ENCODE peak calls at places on chromosomes 12 and 14, in six cellular contexts. K is GM23248, O is neural progenitor cell, P is PC-3, U is HCT116, Q is MM.1S. F is an unnamed sample.

GRCh38 chr12:71947645-71948105 is 9.0 kb downstream of the TPH2 start:
- DNase-seq in P (peak), Q (no peak), K (peak), U (no peak), O (peak), F (no peak)

GRCh38 chr12:67391034-67391433 is 121.9 kb downstream of the CAND1 start:
- DNase-seq in P (no peak), Q (no peak), O (no peak), U (no peak), K (no peak), F (no peak)

GRCh38 chr12:100539209-100539608 is 34.3 kb upstream of the GAS2L3 start:
- DNase-seq in K (peak), O (peak), P (peak), U (no peak), Q (peak), F (no peak)

GRCh38 chr14:72064501-72064900 is 132.3 kb downstream of the RGS6 start:
- DNase-seq in U (no peak), O (peak), Q (no peak), P (no peak), K (no peak), F (no peak)

GRCh38 chr14:22563987-22564386 is 25.0 kb downstream of the DAD1 start:
- DNase-seq in O (no peak), U (no peak), Q (peak), K (no peak), P (no peak), F (no peak)

GRCh38 chr14:74169906-74170305 is 69.3 kb upstream of the VSX2 start:
- DNase-seq in U (no peak), P (no peak), Q (no peak), K (no peak), O (no peak), F (no peak)

GRCh38 chr14:93084866-93085857 is 30.6 kb downstream of the ITPK1 start:
- DNase-seq in K (no peak), P (no peak), U (no peak), O (no peak), Q (no peak), F (no peak)

GRCh38 chr14:95620659-95621059 is 65.6 kb upstream of the TCL1B start:
- DNase-seq in P (peak), K (no peak), U (no peak), Q (no peak), O (no peak), F (no peak)

GRCh38 chr12:130198026-130198662 is 35.9 kb downstream of the FZD10 start:
- DNase-seq in K (no peak), U (no peak), P (no peak), Q (no peak), O (no peak), F (no peak)

GRCh38 chr14:71196921-71197320 is 289.7 kb downstream of the PCNX1 start:
- DNase-seq in Q (no peak), K (no peak), P (no peak), U (no peak), O (no peak), F (no peak)

GRCh38 chr12:121562484-121562883 is 18.3 kb downstream of the KDM2B start:
- DNase-seq in Q (no peak), K (no peak), O (no peak), P (no peak), U (no peak), F (no peak)

GRCh38 chr12:113727651-113728061 is 238.5 kb downstream of the RBM19 start:
- DNase-seq in Q (no peak), P (peak), O (peak), K (peak), U (peak), F (no peak)

GRCh38 chr12:89891933-89892332 is 183.3 kb upstream of the ATP2B1 start:
- DNase-seq in U (no peak), K (no peak), O (no peak), P (no peak), Q (no peak), F (no peak)

GRCh38 chr12:45209784-45210183 is 6.1 kb upstream of the ANO6 start:
- DNase-seq in P (no peak), U (no peak), O (no peak), Q (no peak), K (no peak), F (no peak)

GRCh38 chr12:111270128-111270651 is 98.7 kb downstream of the PHETA1 start:
- DNase-seq in Q (no peak), O (no peak), K (no peak), P (no peak), U (no peak), F (no peak)

GRCh38 chr12:132583311-132583710 is 27.1 kb downstream of the LRCOL1 start:
- DNase-seq in P (no peak), Q (no peak), K (no peak), O (peak), U (no peak), F (no peak)

GRCh38 chr12:132847363-132848356 is 19.0 kb upstream of the GOLGA3 start:
- DNase-seq in Q (no peak), P (no peak), U (no peak), O (no peak), K (no peak), F (no peak)

GRCh38 chr14:54564799-54565235 is 2.1 kb upstream of the SAMD4A start:
- DNase-seq in P (peak), U (no peak), Q (no peak), O (peak), K (peak), F (no peak)

GRCh38 chr12:62466018-62466595 is 519 bp upstream of the MON2 start:
- DNase-seq in U (no peak), O (peak), K (peak), Q (peak), P (peak), F (peak)

GRCh38 chr12:45290218-45290609 is 74.3 kb downstream of the ANO6 start:
- DNase-seq in O (no peak), Q (no peak), U (no peak), K (peak), P (peak), F (no peak)

GRCh38 chr14:101062611-101063010 is 159.1 kb upstream of the RTL1 start:
- DNase-seq in O (no peak), Q (no peak), U (no peak), P (no peak), K (no peak), F (no peak)

GRCh38 chr14:100203962-100204834 is 34.7 kb upstream of the YY1 start:
- DNase-seq in Q (no peak), U (no peak), P (no peak), K (peak), O (no peak), F (no peak)

GRCh38 chr12:80917651-80918050 is 20.1 kb downstream of the LIN7A start:
- DNase-seq in O (no peak), K (no peak), P (no peak), U (no peak), Q (no peak), F (no peak)
- H3K27ac ChIP-seq in O (no peak), K (no peak), P (no peak), U (no peak), Q (no peak), F (no peak)

GRCh38 chr12:1575799-1576401 is 18.5 kb downstream of the FBXL14 start:
- DNase-seq in P (peak), U (no peak), Q (no peak), K (peak), O (no peak), F (peak)
- H3K9ac ChIP-seq in P (peak), U (no peak), Q (no peak), K (peak), O (no peak), F (no peak)

GRCh38 chr12:51529586-51529985 is 61.4 kb upstream of the SCN8A start:
- DNase-seq in Q (no peak), P (peak), K (no peak), O (no peak), U (no peak), F (no peak)
- TF ChIP-seq EZH2phosphoT487 in Q (no peak), P (no peak), K (no peak), O (no peak), U (no peak), F (no peak)

DNA sequence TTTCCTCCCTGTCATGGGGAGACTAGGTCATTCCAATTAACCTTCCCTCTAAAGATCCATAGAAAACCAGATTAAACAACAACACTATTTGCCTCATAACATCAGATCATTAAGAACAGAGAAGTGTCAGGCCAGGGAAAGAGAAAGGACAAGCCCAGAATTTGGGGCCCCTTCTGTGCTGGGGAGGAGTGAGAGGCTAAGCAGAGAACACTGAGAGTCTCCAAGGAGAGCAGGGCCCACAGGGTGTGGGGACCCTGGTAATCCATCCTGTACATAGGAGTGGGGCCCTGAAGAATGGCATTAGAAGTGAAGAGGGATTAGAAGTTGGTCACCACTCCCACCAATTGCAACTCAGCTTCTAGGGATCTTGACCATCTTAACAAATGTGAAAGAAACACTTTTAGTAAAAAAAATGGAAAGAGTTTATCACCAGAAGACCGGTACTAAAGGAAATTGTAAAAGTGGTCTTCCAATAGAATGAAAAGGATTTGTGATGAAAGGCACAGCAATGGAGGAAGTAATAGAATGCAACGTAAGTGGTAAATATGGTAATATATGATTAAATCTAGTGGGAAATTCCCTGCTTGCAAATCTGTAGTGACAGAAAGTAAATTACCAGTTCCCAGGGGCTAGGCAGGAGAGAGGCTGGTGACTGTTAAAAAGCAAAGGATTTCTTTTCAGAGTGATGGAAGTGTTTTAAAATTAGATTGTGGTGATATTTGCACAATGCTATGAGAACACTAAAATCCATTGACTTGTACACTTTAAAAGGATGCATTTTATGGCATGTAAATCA is 14.0 kb upstream of the TMTC1 start:
- DNase-seq in O (peak), U (no peak), Q (no peak), P (no peak), K (no peak), F (no peak)
- H3K27ac ChIP-seq in O (peak), U (no peak), Q (no peak), P (peak), K (no peak), F (no peak)

GRCh38 chr12:101697197-101697929 is at the start of gene CHPT1:
- DNase-seq in K (peak), Q (peak), U (no peak), P (peak), O (peak), F (peak)

GRCh38 chr12:101700299-101700820 is 2.9 kb downstream of the CHPT1 start:
- DNase-seq in Q (no peak), K (no peak), P (no peak), U (no peak), O (no peak), F (no peak)

GRCh38 chr12:101696477-101697196 is 803 bp upstream of the CHPT1 start:
- DNase-seq in K (peak), U (no peak), P (peak), O (no peak), Q (peak), F (peak)

GRCh38 chr12:101697930-101698781 is 716 bp downstream of the CHPT1 start:
- DNase-seq in U (no peak), K (peak), P (peak), O (no peak), Q (peak), F (no peak)

GRCh38 chr12:101698782-101699347 is 1.4 kb downstream of the CHPT1 start:
- DNase-seq in O (no peak), Q (no peak), P (peak), K (peak), U (no peak), F (peak)
- H3K9ac ChIP-seq in O (no peak), Q (peak), P (peak), K (peak), U (peak), F (peak)

F was measured in SK-N-SH.